ENCODE peak calls at places on chromosomes 2 and 18, in seven cellular contexts. K, B, T, A, V, N and M are unnamed samples.
A peak's percentile ranks its signal among the peaks of the same experiment; 100 is the strongest.

GRCh38 chr2:117065912-117066311 is 748.6 kb upstream of the DDX18 start:
- DNase-seq in K (no peak), B (no peak), T (no peak), A (no peak), V (no peak), N (no peak), M (no peak)

GRCh38 chr18:58189008-58189407 is 145.0 kb downstream of the NEDD4L start:
- DNase-seq in K (no peak), B (no peak), T (no peak), A (no peak), V (no peak), N (no peak), M (no peak)

GRCh38 chr18:22045221-22045918 is 124.0 kb upstream of the GATA6 start:
- DNase-seq in K (no peak), B (no peak), T (no peak), A (no peak), V (no peak), N (no peak), M (no peak)

GRCh38 chr2:241949736-241950412 is 80.3 kb downstream of the RTP5 start:
- DNase-seq in K (no peak), B (no peak), T (no peak), A (no peak), V (no peak), N (no peak), M (no peak)

GRCh38 chr2:64406407-64406774 is 47.6 kb upstream of the LGALSL start:
- DNase-seq in K (no peak), B (peak; percentile 79), T (no peak), A (peak; percentile 56), V (no peak), N (no peak), M (peak; percentile 50)

GRCh38 chr18:47912343-47912742 is 18.1 kb downstream of the SMAD2 start:
- DNase-seq in K (no peak), B (no peak), T (no peak), A (no peak), V (peak; percentile 5), N (no peak), M (no peak)

GRCh38 chr2:209044307-209044706 is 379.5 kb upstream of the MAP2 start:
- DNase-seq in K (no peak), B (no peak), T (no peak), A (no peak), V (no peak), N (no peak), M (no peak)

GRCh38 chr18:55302337-55302833 is 285.6 kb downstream of the TCF4 start:
- DNase-seq in K (peak; percentile 17), B (no peak), T (no peak), A (no peak), V (no peak), N (no peak), M (peak; percentile 22)

GRCh38 chr2:114068438-114068837 is 178.5 kb downstream of the ACTR3 start:
- DNase-seq in K (peak; percentile 8), B (no peak), T (no peak), A (no peak), V (no peak), N (no peak), M (no peak)

GRCh38 chr18:8802031-8802679 is 96.8 kb downstream of the MTCL1 start:
- DNase-seq in K (no peak), B (no peak), T (no peak), A (no peak), V (no peak), N (no peak), M (no peak)
- H3K27ac ChIP-seq in K (peak overlapping the region; percentile 93), B (no peak overlapping the region), T (no peak overlapping the region), A (no peak overlapping the region), V (peak overlapping the region; percentile 94), N (peak overlapping the region; percentile 75), M (no peak overlapping the region)

DNA sequence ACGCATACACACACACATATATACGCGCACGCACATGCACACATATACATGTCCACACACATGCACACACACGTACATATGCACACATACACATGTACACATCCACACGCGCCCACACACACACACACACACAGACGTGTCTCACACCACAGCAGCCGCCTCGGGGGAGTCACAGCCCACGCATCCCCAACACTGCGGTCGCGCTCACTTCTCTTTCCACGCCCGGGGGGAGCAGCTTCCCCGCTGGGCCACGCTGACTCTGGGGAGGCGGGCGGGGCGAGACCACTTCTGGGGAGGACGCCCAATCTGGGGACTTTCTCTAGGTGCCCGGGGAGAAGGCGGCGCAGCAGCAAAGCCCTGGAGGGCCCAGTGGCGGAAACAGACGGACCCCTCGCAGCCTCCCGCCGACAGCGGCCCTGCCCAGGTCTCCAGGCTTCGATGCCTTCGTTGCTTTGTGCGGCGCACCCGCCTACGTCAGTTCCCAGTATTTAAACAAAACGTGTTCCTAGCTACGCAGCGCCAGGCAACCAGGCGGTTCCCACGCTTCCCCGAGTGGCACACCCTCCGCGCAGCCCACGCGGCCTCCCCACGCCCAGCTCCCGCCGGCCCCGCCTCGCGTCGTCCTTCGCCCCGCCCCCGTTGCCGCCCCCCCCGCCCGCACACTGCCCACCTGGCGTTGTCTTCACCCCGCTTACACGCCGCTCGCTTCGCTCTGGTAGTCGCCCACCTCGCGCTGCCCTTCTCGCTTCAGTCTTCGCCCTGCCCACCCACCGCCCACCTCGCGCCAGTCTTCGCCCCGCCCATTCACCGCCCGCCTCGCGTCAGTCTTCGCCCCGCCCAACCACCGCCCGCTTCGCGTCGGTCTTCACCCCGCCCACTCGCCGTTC is 810 bp upstream of the RBFA start:
- DNase-seq in K (peak; percentile 44), B (no peak), T (no peak), A (no peak), V (no peak), N (no peak), M (no peak)
- TF ChIP-seq POLR2A in K (peak; percentile 89), B (peak; percentile 16), T (no peak), A (peak; percentile 39), V (no peak), N (no peak), M (peak; percentile 33)

GRCh38 chr2:2582998-2583545 is 252.0 kb upstream of the MYT1L start:
- DNase-seq in K (no peak), B (peak; percentile 44), T (no peak), A (no peak), V (no peak), N (no peak), M (no peak)
- H3K4me3 ChIP-seq in K (no peak overlapping the region), B (no peak overlapping the region), T (no peak overlapping the region), A (no peak overlapping the region), V (no peak overlapping the region), N (no peak overlapping the region), M (no peak overlapping the region)

DNA sequence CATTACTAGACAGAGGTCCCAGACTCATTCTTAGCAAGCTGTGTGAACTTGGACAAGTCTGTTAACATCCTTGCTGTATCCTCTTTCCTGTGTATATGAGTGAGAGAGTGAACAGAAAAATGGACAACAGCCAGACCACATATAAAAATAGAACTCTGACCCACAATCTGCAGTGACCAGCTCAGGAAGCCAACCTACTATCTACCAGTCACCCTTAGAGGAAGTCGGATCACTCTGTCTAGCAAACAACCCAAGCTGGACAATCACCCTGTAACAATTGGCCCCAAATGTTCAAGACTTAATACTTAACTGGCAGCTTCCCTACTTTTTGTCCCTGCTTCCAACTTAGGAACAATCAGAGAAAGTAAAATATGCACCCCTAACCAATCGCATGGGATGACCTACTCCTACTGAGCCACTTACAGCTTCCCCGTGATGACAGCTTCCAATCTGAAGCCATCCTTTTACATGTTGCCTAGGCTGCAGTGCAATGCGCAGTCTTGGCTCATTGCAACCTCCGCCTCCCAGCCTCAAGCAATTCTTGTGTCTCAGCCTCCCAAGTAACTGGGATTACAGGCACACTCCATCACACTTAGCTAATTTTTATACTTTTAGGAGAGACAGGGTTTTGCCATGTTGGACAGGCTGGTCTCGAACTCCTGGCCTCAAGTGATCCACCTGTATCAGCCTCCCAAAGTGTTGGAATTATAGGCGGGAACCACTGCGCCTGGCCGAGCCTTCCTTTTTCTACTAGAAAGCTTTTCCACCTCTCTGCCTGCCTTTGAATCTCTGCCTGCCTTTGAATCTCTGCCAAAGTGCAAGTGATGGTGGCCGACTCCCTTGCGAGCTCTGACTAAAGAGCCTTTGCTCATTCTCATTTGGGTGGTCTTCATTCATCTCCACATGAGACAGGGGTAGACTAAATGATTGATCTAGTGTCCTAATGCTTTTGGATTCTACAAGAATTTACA is 158.3 kb upstream of the NDUFV2 start:
- DNase-seq in K (peak; percentile 94), B (no peak), T (no peak), A (no peak), V (no peak), N (no peak), M (peak; percentile 39)
- H3K27ac ChIP-seq in K (peak overlapping the region; percentile 94), B (no peak overlapping the region), T (no peak overlapping the region), A (no peak overlapping the region), V (no peak overlapping the region), N (no peak overlapping the region), M (no peak overlapping the region)

GRCh38 chr2:47079515-47080412 is 75.3 kb downstream of the STPG4 start:
- DNase-seq in K (no peak), B (no peak), T (peak; percentile 47), A (peak; percentile 26), V (no peak), N (no peak), M (peak; percentile 52)
- TF ChIP-seq POLR2A in K (no peak), B (no peak), T (no peak), A (no peak), V (no peak), N (no peak), M (no peak)

GRCh38 chr2:144583741-144584453 is 64.0 kb upstream of the ZEB2 start:
- DNase-seq in K (peak; percentile 90), B (no peak), T (no peak), A (no peak), V (peak; percentile 43), N (no peak), M (no peak)
- H3K4me3 ChIP-seq in K (no peak overlapping the region), B (no peak overlapping the region), T (no peak overlapping the region), A (no peak overlapping the region), V (no peak overlapping the region), N (no peak overlapping the region), M (no peak overlapping the region)

GRCh38 chr18:74063552-74063951 is 84.1 kb downstream of the FBXO15 start:
- DNase-seq in K (no peak), B (no peak), T (no peak), A (no peak), V (no peak), N (no peak), M (no peak)

GRCh38 chr18:74066018-74066417 is 81.6 kb downstream of the FBXO15 start:
- DNase-seq in K (no peak), B (no peak), T (no peak), A (no peak), V (no peak), N (no peak), M (no peak)

GRCh38 chr18:74065366-74065765 is 82.3 kb downstream of the FBXO15 start:
- DNase-seq in K (no peak), B (no peak), T (no peak), A (no peak), V (no peak), N (no peak), M (no peak)

GRCh38 chr18:74063023-74063422 is 84.6 kb downstream of the FBXO15 start:
- DNase-seq in K (no peak), B (no peak), T (no peak), A (no peak), V (no peak), N (no peak), M (no peak)

GRCh38 chr18:74064510-74064909 is 83.1 kb downstream of the FBXO15 start:
- DNase-seq in K (peak; percentile 39), B (no peak), T (no peak), A (no peak), V (no peak), N (no peak), M (no peak)
- H3K27ac ChIP-seq in K (no peak overlapping the region), B (no peak overlapping the region), T (no peak overlapping the region), A (no peak overlapping the region), V (no peak overlapping the region), N (no peak overlapping the region), M (no peak overlapping the region)